ENCODE peak calls at places on chromosome X, in nine cellular contexts. E, B, D, Q, N, H, U, I and K are unnamed samples.

GRCh38 chrX:66038115-66038514 is 1.8 kb downstream of the VSIG4 start:
- DNase-seq in I (no peak), N (no peak), Q (no peak), H (no peak), D (no peak), B (no peak), U (no peak), E (no peak), K (no peak)

GRCh38 chrX:102651968-102652744 is 873 bp downstream of the GPRASP1 start:
- DNase-seq in B (peak; percentile 52), I (peak; percentile 28), E (no peak), Q (peak; percentile 88), D (no peak), N (peak; percentile 50), U (peak; percentile 59), H (no peak), K (no peak)

GRCh38 chrX:153900806-153901752 is 3.4 kb upstream of the AVPR2 start:
- DNase-seq in Q (peak; percentile 80), U (peak; percentile 92), D (peak; percentile 90), H (peak; percentile 45), I (peak; percentile 88), B (peak; percentile 65), N (peak; percentile 92), E (no peak), K (no peak)

GRCh38 chrX:10052906-10053625 is 85.9 kb downstream of the CLDN34 start:
- DNase-seq in N (no peak), D (no peak), Q (no peak), E (no peak), I (peak; percentile 19), U (peak; percentile 0), B (no peak), H (no peak), K (no peak)

GRCh38 chrX:129716507-129716906 is 22.3 kb upstream of the XPNPEP2 start:
- DNase-seq in Q (no peak), B (no peak), U (no peak), I (no peak), E (no peak), D (no peak), H (no peak), N (no peak), K (no peak)

GRCh38 chrX:68829594-68830485 is 1.0 kb downstream of the EFNB1 start:
- DNase-seq in Q (no peak), E (no peak), I (no peak), H (peak; percentile 18), U (no peak), N (peak; percentile 31), D (no peak), B (peak; percentile 12), K (no peak)

GRCh38 chrX:3250946-3251345 is 95.5 kb downstream of the MXRA5 start:
- DNase-seq in B (no peak), I (no peak), H (no peak), U (no peak), E (no peak), Q (no peak), D (no peak), N (no peak), K (no peak)

GRCh38 chrX:136745215-136746173 is 35.2 kb downstream of the ARHGEF6 start:
- DNase-seq in B (no peak), N (no peak), I (no peak), H (no peak), E (no peak), D (no peak), Q (no peak), U (peak; percentile 61), K (no peak)

GRCh38 chrX:18377802-18378201 is 23.3 kb upstream of the SCML2 start:
- DNase-seq in N (peak; percentile 13), B (peak; percentile 29), I (peak; percentile 54), E (no peak), H (peak; percentile 7), Q (peak; percentile 61), D (no peak), U (peak; percentile 62), K (peak; percentile 42)

GRCh38 chrX:117094149-117094548 is 631.4 kb upstream of the CT83 start:
- DNase-seq in Q (no peak), U (no peak), H (no peak), N (no peak), E (no peak), B (no peak), I (no peak), D (no peak), K (no peak)

GRCh38 chrX:120450163-120450562 is 18.9 kb downstream of the LAMP2 start:
- DNase-seq in I (no peak), N (no peak), U (no peak), B (no peak), E (no peak), D (no peak), H (no peak), Q (no peak), K (no peak)

GRCh38 chrX:8801041-8801599 is at the start of gene FAM9A:
- DNase-seq in U (no peak), Q (no peak), H (no peak), I (no peak), D (no peak), B (no peak), N (no peak), E (no peak), K (no peak)

GRCh38 chrX:10017866-10018265 is 50.7 kb downstream of the CLDN34 start:
- DNase-seq in H (peak; percentile 38), U (peak; percentile 33), N (peak; percentile 77), E (peak; percentile 81), I (peak; percentile 87), B (no peak), D (no peak), Q (no peak), K (peak; percentile 22)

GRCh38 chrX:48683411-48683982 is at the start of gene WAS:
- DNase-seq in I (no peak), U (peak; percentile 79), D (no peak), E (no peak), Q (peak; percentile 66), H (no peak), B (peak; percentile 61), N (no peak), K (no peak)

GRCh38 chrX:124426824-124427223 is 80.5 kb downstream of the SH2D1A start:
- DNase-seq in U (no peak), D (no peak), Q (no peak), B (no peak), I (peak; percentile 33), N (no peak), E (no peak), H (no peak), K (no peak)

GRCh38 chrX:121163443-121163842 is 116.0 kb downstream of the GLUD2 start:
- DNase-seq in I (no peak), N (no peak), H (no peak), U (no peak), Q (no peak), D (no peak), B (no peak), E (no peak), K (no peak)

GRCh38 chrX:123756320-123756719 is 23.5 kb upstream of the THOC2 start:
- DNase-seq in I (no peak), E (no peak), D (no peak), N (no peak), U (no peak), B (no peak), H (no peak), Q (no peak), K (no peak)

GRCh38 chrX:9267415-9267814 is 197.4 kb upstream of the TBL1X start:
- DNase-seq in E (peak; percentile 1), B (no peak), U (no peak), I (no peak), H (no peak), N (peak; percentile 11), Q (no peak), D (no peak), K (no peak)

GRCh38 chrX:69618803-69619202 is 2.9 kb downstream of the EDA start:
- DNase-seq in I (peak; percentile 43), Q (no peak), U (peak; percentile 36), B (peak; percentile 8), N (peak; percentile 9), D (peak; percentile 23), E (peak; percentile 7), H (no peak), K (peak; percentile 25)

GRCh38 chrX:80388206-80388605 is 32.0 kb upstream of the TENT5D start:
- DNase-seq in I (peak; percentile 43), N (no peak), B (no peak), U (no peak), E (no peak), H (no peak), Q (no peak), D (no peak), K (no peak)

GRCh38 chrX:120457766-120458180 is 11.3 kb downstream of the LAMP2 start:
- DNase-seq in E (no peak), N (peak; percentile 83), B (no peak), U (peak; percentile 51), I (peak; percentile 78), D (no peak), Q (no peak), H (no peak), K (no peak)

GRCh38 chrX:460116-460515 is 73.4 kb upstream of the PPP2R3B start:
- DNase-seq in H (no peak), U (no peak), N (no peak), Q (no peak), D (no peak), B (no peak), I (no peak), E (no peak), K (no peak)